ENCODE peak calls at places on chromosomes 4 and X, in six cellular contexts. P, H, M, W, X and E are unnamed samples.

GRCh38 chr4:115537387-115537786 is 424.0 kb upstream of the NDST4 start:
- DNase-seq in P (no peak), H (no peak), M (peak; percentile 6), W (no peak), X (no peak), E (no peak)

GRCh38 chr4:73816814-73817213 is 19.7 kb upstream of the CXCL6 start:
- DNase-seq in P (peak; percentile 86), H (peak; percentile 75), M (peak; percentile 74), W (no peak), X (peak; percentile 71), E (no peak)

GRCh38 chr4:27921236-27921635 is 1060.6 kb downstream of the STIM2 start:
- DNase-seq in P (peak; percentile 55), H (no peak), M (peak; percentile 64), W (no peak), X (peak; percentile 9), E (no peak)

GRCh38 chr4:8155048-8155447 is 3.6 kb downstream of the ABLIM2 start:
- DNase-seq in P (no peak), H (no peak), M (no peak), W (no peak), X (no peak), E (no peak)

GRCh38 chr4:151242305-151242704 is 34.7 kb upstream of the PRSS48 start:
- DNase-seq in P (no peak), H (no peak), M (no peak), W (no peak), X (no peak), E (no peak)

GRCh38 chrX:153474718-153475117 is 4.3 kb upstream of the HAUS7 start:
- DNase-seq in P (no peak), H (no peak), M (peak; percentile 66), W (peak; percentile 41), X (peak; percentile 69), E (no peak)

GRCh38 chr4:111213520-111213919 is 590.6 kb upstream of the PITX2 start:
- DNase-seq in P (no peak), H (no peak), M (no peak), W (no peak), X (no peak), E (no peak)

GRCh38 chrX:133670394-133670793 is 255.1 kb upstream of the GPC4 start:
- DNase-seq in P (no peak), H (peak; percentile 50), M (peak; percentile 3), W (peak; percentile 0), X (peak; percentile 43), E (no peak)

GRCh38 chr4:78293841-78294301 is 236.7 kb downstream of the FRAS1 start:
- DNase-seq in P (peak; percentile 75), H (no peak), M (peak; percentile 56), W (no peak), X (peak; percentile 88), E (no peak)

GRCh38 chrX:45788315-45788714 is 587.6 kb upstream of the DIPK2B start:
- DNase-seq in P (no peak), H (no peak), M (no peak), W (no peak), X (no peak), E (no peak)

GRCh38 chr4:184802203-184803015 is 23.4 kb downstream of the ACSL1 start:
- DNase-seq in P (no peak), H (no peak), M (no peak), W (no peak), X (no peak), E (no peak)

GRCh38 chr4:108361886-108362285 is 193.2 kb upstream of the LEF1 start:
- DNase-seq in P (no peak), H (no peak), M (peak; percentile 35), W (no peak), X (no peak), E (no peak)

GRCh38 chr4:182170417-182170935 is 72.7 kb upstream of the TENM3 start:
- DNase-seq in P (no peak), H (no peak), M (no peak), W (no peak), X (no peak), E (no peak)

GRCh38 chrX:135521405-135522131 is 1.1 kb downstream of the INTS6L start:
- DNase-seq in P (peak; percentile 55), H (peak; percentile 78), M (peak; percentile 88), W (peak; percentile 82), X (peak; percentile 94), E (peak; percentile 56)

GRCh38 chrX:103685396-103685795 is 1.1 kb downstream of the MORF4L2 start:
- DNase-seq in P (no peak), H (no peak), M (peak; percentile 27), W (no peak), X (peak; percentile 18), E (no peak)

GRCh38 chr4:139619644-139620043 is 46.0 kb upstream of the MGST2 start:
- DNase-seq in P (no peak), H (peak; percentile 12), M (peak; percentile 58), W (no peak), X (peak; percentile 46), E (no peak)

GRCh38 chr4:38128478-38129451 is 168.6 kb downstream of the PTTG2 start:
- DNase-seq in P (no peak), H (no peak), M (peak; percentile 54), W (peak; percentile 84), X (no peak), E (peak; percentile 47)

GRCh38 chrX:39855748-39856129 is 242.0 kb downstream of the BCOR start:
- DNase-seq in P (no peak), H (peak; percentile 87), M (peak; percentile 57), W (peak; percentile 77), X (peak; percentile 66), E (peak; percentile 25)

GRCh38 chr4:2356123-2357069 is 62.0 kb downstream of the ZFYVE28 start:
- DNase-seq in P (no peak), H (no peak), M (no peak), W (no peak), X (no peak), E (no peak)

GRCh38 chr4:2497931-2498330 is 29.0 kb downstream of the RNF4 start:
- DNase-seq in P (no peak), H (no peak), M (no peak), W (no peak), X (no peak), E (no peak)

GRCh38 chrX:46683023-46683422 is 75.9 kb downstream of the SLC9A7 start:
- DNase-seq in P (no peak), H (no peak), M (peak; percentile 24), W (no peak), X (peak; percentile 10), E (no peak)

GRCh38 chr4:45155081-45155777 is 428.9 kb upstream of the GNPDA2 start:
- DNase-seq in P (peak; percentile 53), H (no peak), M (peak; percentile 4), W (no peak), X (no peak), E (no peak)

GRCh38 chrX:135435139-135435922 is 13.6 kb downstream of the SMIM10L2A start:
- DNase-seq in P (no peak), H (no peak), M (no peak), W (no peak), X (no peak), E (no peak)

GRCh38 chr4:21181716-21182115 is 481.5 kb downstream of the PACRGL start:
- DNase-seq in P (no peak), H (no peak), M (no peak), W (no peak), X (peak; percentile 76), E (no peak)

GRCh38 chr4:183342541-183343533 is 20.6 kb upstream of the CLDN24 start:
- DNase-seq in P (no peak), H (no peak), M (no peak), W (peak; percentile 13), X (no peak), E (no peak)

GRCh38 chrX:49725401-49725800 is 29.6 kb upstream of the PAGE1 start:
- DNase-seq in P (no peak), H (no peak), M (no peak), W (no peak), X (no peak), E (no peak)

GRCh38 chr4:154877110-154877760 is 96.2 kb downstream of the RBM46 start:
- DNase-seq in P (no peak), H (peak; percentile 5), M (peak; percentile 15), W (no peak), X (peak; percentile 3), E (no peak)

GRCh38 chr4:167897116-167897515 is 195.2 kb upstream of the ANXA10 start:
- DNase-seq in P (no peak), H (peak; percentile 44), M (no peak), W (no peak), X (no peak), E (no peak)

GRCh38 chr4:19386786-19387185 is 864.9 kb upstream of the SLIT2 start:
- DNase-seq in P (no peak), H (no peak), M (peak; percentile 21), W (no peak), X (peak; percentile 69), E (no peak)

GRCh38 chrX:128460835-128461234 is 408.6 kb upstream of the ACTRT1 start:
- DNase-seq in P (no peak), H (no peak), M (no peak), W (no peak), X (no peak), E (no peak)

GRCh38 chrX:136623400-136623799 is 24.6 kb upstream of the CD40LG start:
- DNase-seq in P (no peak), H (no peak), M (no peak), W (peak; percentile 39), X (no peak), E (no peak)

GRCh38 chr4:84938316-84938715 is 28.2 kb downstream of the WDFY3 start:
- DNase-seq in P (peak; percentile 42), H (no peak), M (peak; percentile 68), W (no peak), X (peak; percentile 75), E (no peak)

GRCh38 chr4:153465922-153466636 is at the start of gene TMEM131L:
- DNase-seq in P (no peak), H (no peak), M (peak; percentile 74), W (peak; percentile 70), X (peak; percentile 54), E (peak; percentile 40)

GRCh38 chr4:165726831-165727230 is 146.2 kb upstream of the TLL1 start:
- DNase-seq in P (peak; percentile 2), H (no peak), M (peak; percentile 63), W (no peak), X (peak; percentile 86), E (no peak)

GRCh38 chr4:78477276-78477675 is 74.3 kb upstream of the ANXA3 start:
- DNase-seq in P (peak; percentile 20), H (no peak), M (peak; percentile 65), W (no peak), X (peak; percentile 12), E (no peak)

GRCh38 chr4:100838286-100838685 is 320.5 kb upstream of the EMCN start:
- DNase-seq in P (no peak), H (peak; percentile 30), M (no peak), W (no peak), X (peak; percentile 13), E (no peak)

GRCh38 chr4:45527160-45527559 is 596.7 kb downstream of the GABRG1 start:
- DNase-seq in P (no peak), H (no peak), M (no peak), W (no peak), X (no peak), E (no peak)

GRCh38 chr4:170716868-170717267 is 627.1 kb upstream of the AADAT start:
- DNase-seq in P (no peak), H (no peak), M (peak; percentile 7), W (no peak), X (no peak), E (no peak)